ENCODE peak calls at places on chromosomes 2 and 18, in eight cellular contexts. Q is mammary epithelial cell, L is activated B cell treated with CpG ODN at 0.5 μM for 24 hours, O is heart left ventricle, K is right atrium auricular region, C is spleen, P is lung, T is H9. Z is an unnamed sample.

GRCh38 chr2:176187306-176188217 is 906 bp upstream of the HOXD1 start:
- DNase-seq in Q (no peak), L (no peak), O (no peak), K (no peak), C (no peak), P (no peak), T (peak; percentile 44), Z (no peak)

GRCh38 chr2:48448274-48449061 is 81.5 kb upstream of the STON1 start:
- DNase-seq in Q (peak; percentile 78), L (no peak), O (no peak), K (no peak), C (no peak), P (no peak), T (no peak), Z (peak; percentile 47)

GRCh38 chr2:202375006-202375610 is 1.0 kb upstream of the BMPR2 start:
- DNase-seq in Q (peak; percentile 47), L (peak; percentile 23), O (peak; percentile 84), K (no peak), C (peak; percentile 82), P (peak; percentile 56), T (peak; percentile 64), Z (peak; percentile 55)

GRCh38 chr2:85893428-85894258 is 4.9 kb upstream of the ST3GAL5 start:
- DNase-seq in Q (peak; percentile 77), L (no peak), O (no peak), K (no peak), C (no peak), P (no peak), T (no peak), Z (peak; percentile 96)

GRCh38 chr2:37812941-37813730 is 112.0 kb upstream of the RMDN2 start:
- DNase-seq in Q (no peak), L (no peak), O (no peak), K (no peak), C (no peak), P (no peak), T (no peak), Z (no peak)

GRCh38 chr18:45935591-45936335 is 31.4 kb downstream of the EPG5 start:
- DNase-seq in Q (no peak), L (no peak), O (no peak), K (no peak), C (no peak), P (no peak), T (no peak), Z (no peak)

GRCh38 chr2:169877406-169877805 is 50.2 kb downstream of the UBR3 start:
- DNase-seq in Q (no peak), L (no peak), O (no peak), K (no peak), C (no peak), P (no peak), T (no peak), Z (peak; percentile 16)

GRCh38 chr2:84631047-84631446 is 114.7 kb downstream of the DNAH6 start:
- DNase-seq in Q (peak; percentile 24), L (no peak), O (no peak), K (no peak), C (no peak), P (no peak), T (no peak), Z (peak; percentile 43)

GRCh38 chr2:203484266-203485112 is 50.6 kb downstream of the RAPH1 start:
- DNase-seq in Q (peak; percentile 29), L (no peak), O (peak; percentile 29), K (no peak), C (no peak), P (no peak), T (peak; percentile 33), Z (peak; percentile 24)

GRCh38 chr2:3611136-3611535 is 16.2 kb downstream of the COLEC11 start:
- DNase-seq in Q (no peak), L (no peak), O (no peak), K (no peak), C (peak; percentile 50), P (no peak), T (no peak), Z (no peak)

GRCh38 chr2:56874717-56875116 is 690.9 kb downstream of the CCDC85A start:
- DNase-seq in Q (no peak), L (no peak), O (no peak), K (no peak), C (no peak), P (no peak), T (no peak), Z (no peak)

GRCh38 chr18:7757175-7757574 is 190.1 kb downstream of the PTPRM start:
- DNase-seq in Q (peak; percentile 48), L (no peak), O (no peak), K (no peak), C (no peak), P (no peak), T (no peak), Z (peak; percentile 80)

GRCh38 chr18:59908790-59909189 is 9.0 kb downstream of the PMAIP1 start:
- DNase-seq in Q (peak; percentile 52), L (no peak), O (no peak), K (no peak), C (no peak), P (no peak), T (no peak), Z (peak; percentile 80)

GRCh38 chr2:76544901-76545300 is 834.2 kb upstream of the GCFC2 start:
- DNase-seq in Q (no peak), L (no peak), O (no peak), K (no peak), C (no peak), P (no peak), T (no peak), Z (no peak)

GRCh38 chr2:157876771-157877108 is 610 bp upstream of the ACVR1 start:
- DNase-seq in Q (no peak), L (no peak), O (no peak), K (no peak), C (no peak), P (no peak), T (no peak), Z (no peak)

GRCh38 chr2:101330253-101330921 is 21.9 kb upstream of the RNF149 start:
- DNase-seq in Q (peak; percentile 55), L (no peak), O (peak; percentile 67), K (peak; percentile 73), C (peak; percentile 86), P (no peak), T (peak; percentile 81), Z (no peak)

GRCh38 chr2:172677363-172677762 is 58.3 kb upstream of the RAPGEF4 start:
- DNase-seq in Q (peak; percentile 43), L (no peak), O (no peak), K (no peak), C (no peak), P (no peak), T (no peak), Z (peak; percentile 61)

GRCh38 chr2:138486347-138487198 is 15.0 kb upstream of the SPOPL start:
- DNase-seq in Q (no peak), L (no peak), O (no peak), K (no peak), C (no peak), P (no peak), T (no peak), Z (no peak)
- TF ChIP-seq CTCF in Q (no peak), L (no peak), O (no peak), K (no peak), C (no peak), P (no peak), T (peak; percentile 52), Z (no peak)

DNA sequence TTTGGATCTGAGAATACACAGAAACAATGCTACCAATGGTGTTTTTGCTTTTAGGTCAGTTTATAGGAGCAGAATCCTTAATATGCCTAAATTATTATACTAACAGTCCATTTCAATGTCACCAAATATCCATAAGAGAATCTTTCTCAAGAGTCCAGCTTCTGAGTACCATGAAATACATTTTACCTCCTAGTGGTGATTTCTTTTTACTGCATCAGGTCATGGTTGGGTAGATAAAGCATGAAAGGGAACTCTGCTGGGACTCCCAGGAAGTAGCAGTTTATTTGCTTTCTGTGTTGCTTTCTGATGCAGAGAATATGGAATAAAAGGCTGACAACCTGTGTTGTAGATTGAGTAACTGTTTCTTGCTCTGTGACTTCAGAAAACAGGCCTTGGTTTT is 115.6 kb downstream of the PPP1R1C start:
- DNase-seq in Q (peak; percentile 2), L (no peak), O (no peak), K (no peak), C (no peak), P (no peak), T (no peak), Z (peak; percentile 27)
- TF ChIP-seq CTCF in Q (peak; percentile 43), L (no peak), O (no peak), K (peak; percentile 17), C (no peak), P (no peak), T (peak; percentile 62), Z (peak; percentile 21)

DNA sequence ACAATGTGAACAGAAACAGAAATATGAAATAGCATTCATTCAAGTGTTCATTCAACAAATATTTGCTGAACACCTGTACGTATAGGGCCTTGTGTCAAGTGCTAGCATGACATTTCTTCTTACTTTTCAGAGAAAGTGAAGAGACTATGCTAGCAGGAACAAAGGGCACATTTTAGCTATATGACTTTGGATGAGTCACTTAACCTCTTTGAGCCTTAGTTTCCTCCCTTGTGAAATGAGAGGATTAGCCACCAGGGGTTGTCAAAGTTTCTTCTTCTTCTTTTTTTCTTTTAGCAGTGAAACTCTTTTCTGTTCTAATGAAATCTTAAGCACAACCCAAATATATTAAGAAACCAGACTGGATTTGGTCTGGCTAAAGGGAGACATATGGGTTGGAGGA is 53.1 kb downstream of the FIGN start:
- DNase-seq in Q (peak; percentile 70), L (no peak), O (no peak), K (no peak), C (no peak), P (no peak), T (no peak), Z (peak; percentile 77)
- TF ChIP-seq CTCF in Q (peak; percentile 44), L (no peak), O (no peak), K (no peak), C (no peak), P (no peak), T (peak; percentile 43), Z (peak; percentile 40)

GRCh38 chr18:43420950-43421349 is 143.7 kb upstream of the SYT4 start:
- DNase-seq in Q (no peak), L (no peak), O (no peak), K (no peak), C (no peak), P (no peak), T (peak; percentile 28), Z (no peak)
- TF ChIP-seq CTCF in Q (peak; percentile 46), L (no peak), O (no peak), K (no peak), C (no peak), P (no peak), T (peak; percentile 81), Z (peak; percentile 33)

Z was measured in bronchial epithelial cell.